ENCODE peak calls at places on chromosomes 3 and 15, in eight cellular contexts. P is breast epithelium, N is IMR-90, Y is aorta, M is cardiac muscle cell, X is spleen, G is stomach, E is A549. B is an unnamed sample.

GRCh38 chr15:71530116-71530515 is 280.2 kb upstream of the NR2E3 start:
- DNase-seq in P (no peak), N (no peak), Y (no peak), M (no peak), X (no peak), G (no peak), E (no peak), B (no peak)

GRCh38 chr3:16369885-16370284 is 104.9 kb downstream of the OXNAD1 start:
- DNase-seq in P (no peak), N (no peak), Y (no peak), M (peak), X (no peak), G (no peak), E (no peak), B (no peak)

GRCh38 chr3:137012097-137012501 is 54.3 kb downstream of the IL20RB start:
- DNase-seq in P (no peak), N (peak), Y (no peak), M (no peak), X (no peak), G (no peak), E (no peak), B (no peak)

GRCh38 chr3:11306815-11307589 is 34.8 kb downstream of the ATG7 start:
- DNase-seq in P (no peak), N (peak), Y (peak), M (peak), X (no peak), G (no peak), E (no peak), B (no peak)

GRCh38 chr15:51499379-51499976 is 123.1 kb downstream of the DMXL2 start:
- DNase-seq in P (no peak), N (peak), Y (no peak), M (peak), X (no peak), G (no peak), E (peak), B (no peak)

GRCh38 chr3:121660356-121661171 is at the start of gene HCLS1:
- DNase-seq in P (no peak), N (no peak), Y (peak), M (no peak), X (peak), G (peak), E (no peak), B (peak)

GRCh38 chr3:194893121-194893979 is 207.7 kb downstream of the FAM43A start:
- DNase-seq in P (no peak), N (no peak), Y (no peak), M (no peak), X (no peak), G (no peak), E (no peak), B (no peak)

GRCh38 chr3:177928156-177928555 is 608.1 kb upstream of the KCNMB2 start:
- DNase-seq in P (no peak), N (peak), Y (no peak), M (no peak), X (no peak), G (no peak), E (peak), B (no peak)

GRCh38 chr15:88907111-88907510 is 6.1 kb downstream of the MFGE8 start:
- DNase-seq in P (no peak), N (no peak), Y (no peak), M (no peak), X (no peak), G (no peak), E (no peak), B (no peak)

GRCh38 chr3:55330756-55331155 is 156.3 kb downstream of the WNT5A start:
- DNase-seq in P (no peak), N (peak), Y (no peak), M (no peak), X (no peak), G (no peak), E (no peak), B (no peak)

GRCh38 chr15:63870043-63870394 is 36.3 kb upstream of the HERC1 start:
- DNase-seq in P (no peak), N (no peak), Y (no peak), M (no peak), X (no peak), G (no peak), E (no peak), B (no peak)

GRCh38 chr3:113223831-113224240 is 12.5 kb downstream of the BOC start:
- DNase-seq in P (no peak), N (no peak), Y (peak), M (no peak), X (peak), G (no peak), E (no peak), B (no peak)

GRCh38 chr15:69502470-69503045 is 49.9 kb downstream of the RPLP1 start:
- DNase-seq in P (no peak), N (no peak), Y (no peak), M (no peak), X (no peak), G (no peak), E (no peak), B (no peak)

GRCh38 chr15:45114076-45114750 is at the start of the genes DUOX2 and DUOXA2:
- DNase-seq in P (no peak), N (no peak), Y (no peak), M (peak), X (no peak), G (peak), E (no peak), B (no peak)

GRCh38 chr3:106206165-106206564 is 337.4 kb upstream of the CBLB start:
- DNase-seq in P (no peak), N (peak), Y (no peak), M (peak), X (no peak), G (no peak), E (no peak), B (no peak)

GRCh38 chr3:133833880-133834620 is 28.4 kb downstream of the SRPRB start:
- DNase-seq in P (no peak), N (no peak), Y (no peak), M (no peak), X (no peak), G (no peak), E (no peak), B (no peak)

GRCh38 chr15:57089815-57090214 is 171.4 kb downstream of the TCF12 start:
- DNase-seq in P (no peak), N (no peak), Y (no peak), M (no peak), X (no peak), G (no peak), E (no peak), B (no peak)

GRCh38 chr3:171972965-171973364 is 66.4 kb upstream of the FNDC3B start:
- DNase-seq in P (no peak), N (no peak), Y (peak), M (no peak), X (no peak), G (no peak), E (no peak), B (no peak)

GRCh38 chr3:66504761-66505641 is 4.2 kb upstream of the LRIG1 start:
- DNase-seq in P (no peak), N (no peak), Y (no peak), M (no peak), X (no peak), G (no peak), E (peak), B (no peak)

GRCh38 chr15:68312701-68313204 is 35.2 kb downstream of the FEM1B start:
- DNase-seq in P (peak), N (peak), Y (no peak), M (no peak), X (peak), G (no peak), E (no peak), B (no peak)

GRCh38 chr3:24111711-24112110 is 166.6 kb downstream of the NR1D2 start:
- DNase-seq in P (no peak), N (no peak), Y (no peak), M (no peak), X (no peak), G (no peak), E (no peak), B (no peak)

DNA sequence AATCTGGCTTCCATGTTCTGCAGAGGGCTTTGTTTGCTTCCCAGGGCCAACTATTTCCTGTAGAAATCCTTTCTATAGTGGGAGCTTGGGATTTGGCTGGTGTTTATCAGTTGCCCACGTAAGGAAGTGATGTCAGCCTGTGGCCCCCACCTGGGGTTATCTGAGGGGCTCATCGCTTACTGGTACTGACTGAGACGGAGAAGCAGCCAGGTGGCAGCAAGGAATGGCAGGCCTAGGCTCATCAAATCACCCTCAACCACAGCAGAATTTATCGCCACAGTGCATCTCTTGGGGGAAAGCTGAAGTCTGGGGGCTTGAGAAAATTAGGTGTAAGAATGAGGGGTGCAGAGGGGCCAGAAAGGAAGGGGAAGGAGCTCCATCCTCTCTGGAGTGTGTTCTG is 14.5 kb upstream of the CCR9 start:
- DNase-seq in P (no peak), N (no peak), Y (no peak), M (no peak), X (no peak), G (no peak), E (no peak), B (no peak)
- H3K27ac ChIP-seq in P (no peak), N (no peak), Y (no peak), M (no peak), X (no peak), G (no peak), E (no peak), B (no peak)

DNA sequence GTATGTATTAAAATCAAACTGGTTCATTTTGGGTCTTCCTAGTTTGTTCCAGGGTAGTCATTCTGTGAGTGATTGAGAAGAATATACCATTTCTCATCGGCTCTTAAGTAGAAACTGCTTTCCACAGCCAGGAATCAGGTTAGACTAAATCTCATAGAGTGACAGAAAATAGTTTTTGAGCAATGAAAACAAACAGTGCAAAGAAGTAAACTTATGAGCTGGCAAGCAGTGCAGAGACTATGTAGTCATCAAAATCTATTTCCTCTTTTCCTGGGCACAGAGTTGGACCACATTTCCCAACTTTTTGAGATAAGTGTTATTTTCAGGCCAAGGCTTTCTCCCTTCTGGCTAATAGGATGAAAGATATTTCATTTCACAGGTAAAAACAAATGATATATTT is 66.5 kb downstream of the UBE3A start:
- DNase-seq in P (no peak), N (peak), Y (no peak), M (no peak), X (no peak), G (no peak), E (no peak), B (no peak)
- H3K27ac ChIP-seq in P (no peak), N (no peak), Y (no peak), M (peak), X (no peak), G (no peak), E (no peak), B (no peak)

DNA sequence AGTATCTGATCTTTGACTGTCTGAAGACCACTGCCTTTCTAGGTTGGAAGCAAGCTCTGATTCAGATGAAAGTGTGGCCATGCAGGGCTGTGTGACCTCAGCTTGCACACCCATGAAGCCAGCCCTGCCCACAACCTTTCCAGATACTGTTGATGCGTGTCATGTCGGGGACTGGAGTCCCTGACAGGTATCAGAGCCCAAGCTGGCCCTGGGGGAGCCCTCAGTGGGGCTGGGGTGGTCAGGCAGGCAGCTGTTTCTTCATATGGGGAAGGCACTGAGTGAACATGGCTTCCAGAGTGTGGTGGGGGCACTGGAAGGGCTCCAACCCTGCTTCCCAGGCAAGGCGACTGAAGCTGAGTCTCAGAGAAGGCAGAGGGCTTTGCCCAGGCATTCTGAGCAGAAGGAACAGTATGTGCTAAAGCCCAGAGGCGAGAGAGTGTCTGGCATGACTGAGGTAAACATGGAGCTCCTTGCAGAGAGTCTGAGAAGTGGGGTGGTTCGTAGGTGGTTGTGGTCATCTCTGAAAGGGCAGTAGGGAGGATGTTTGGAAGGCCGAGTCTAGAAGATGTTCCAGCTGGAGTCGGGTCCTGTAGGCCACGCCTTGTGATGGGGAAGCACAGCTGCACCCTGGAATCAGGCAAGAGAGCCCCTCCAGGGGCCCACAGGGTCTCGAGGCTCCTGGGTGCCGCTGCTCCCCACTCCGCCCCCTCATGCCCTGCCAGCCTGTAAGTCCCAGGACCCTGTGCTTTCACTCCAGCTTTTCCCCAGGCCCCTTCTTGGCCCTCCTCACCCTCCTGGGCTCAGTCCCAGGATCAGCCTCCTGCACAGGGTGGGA is 122.3 kb downstream of the EEFSEC start:
- DNase-seq in P (no peak), N (peak), Y (no peak), M (no peak), X (no peak), G (no peak), E (no peak), B (no peak)
- H3K27ac ChIP-seq in P (no peak), N (peak), Y (no peak), M (no peak), X (no peak), G (no peak), E (no peak), B (no peak)

GRCh38 chr15:73711526-73711925 is 27.3 kb downstream of the CD276 start:
- DNase-seq in P (no peak), N (no peak), Y (no peak), M (no peak), X (no peak), G (no peak), E (no peak), B (no peak)

GRCh38 chr15:73708691-73709090 is 24.5 kb downstream of the CD276 start:
- DNase-seq in P (no peak), N (no peak), Y (no peak), M (no peak), X (no peak), G (no peak), E (no peak), B (no peak)

GRCh38 chr15:73710321-73710720 is 26.1 kb downstream of the CD276 start:
- DNase-seq in P (no peak), N (no peak), Y (no peak), M (no peak), X (no peak), G (no peak), E (no peak), B (no peak)

GRCh38 chr15:73709671-73710070 is 25.5 kb downstream of the CD276 start:
- DNase-seq in P (no peak), N (no peak), Y (no peak), M (no peak), X (no peak), G (no peak), E (no peak), B (no peak)

DNA sequence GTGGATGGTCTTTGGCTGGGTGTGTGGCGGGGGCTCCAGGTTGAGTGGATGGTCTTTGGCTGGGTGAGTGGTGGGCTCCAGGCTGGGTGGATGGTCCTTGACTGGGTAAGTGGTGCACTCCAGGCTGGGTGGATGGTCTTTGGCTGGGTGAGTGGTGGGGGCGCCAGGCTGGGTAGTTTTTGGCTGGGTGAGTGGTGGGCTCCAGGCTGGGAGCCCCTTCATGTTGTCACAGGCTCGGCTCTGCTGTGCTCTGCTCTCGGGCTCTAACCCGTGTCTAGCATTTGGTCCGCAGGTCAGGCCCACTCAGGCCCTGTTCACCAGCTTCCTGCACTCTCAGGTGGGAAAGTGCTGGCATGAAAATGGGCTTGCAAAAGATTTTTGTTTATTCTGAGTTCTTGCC is 25.1 kb downstream of the CD276 start:
- DNase-seq in P (no peak), N (no peak), Y (no peak), M (no peak), X (no peak), G (no peak), E (no peak), B (no peak)
- H3K27ac ChIP-seq in P (no peak), N (no peak), Y (no peak), M (no peak), X (no peak), G (no peak), E (no peak), B (no peak)

GRCh38 chr15:41115088-41115651 is 910 bp downstream of the INO80 start:
- DNase-seq in P (no peak), N (peak), Y (no peak), M (peak), X (no peak), G (no peak), E (peak), B (no peak)
- H3K27ac ChIP-seq in P (peak), N (peak), Y (peak), M (peak), X (peak), G (peak), E (peak), B (peak)

DNA sequence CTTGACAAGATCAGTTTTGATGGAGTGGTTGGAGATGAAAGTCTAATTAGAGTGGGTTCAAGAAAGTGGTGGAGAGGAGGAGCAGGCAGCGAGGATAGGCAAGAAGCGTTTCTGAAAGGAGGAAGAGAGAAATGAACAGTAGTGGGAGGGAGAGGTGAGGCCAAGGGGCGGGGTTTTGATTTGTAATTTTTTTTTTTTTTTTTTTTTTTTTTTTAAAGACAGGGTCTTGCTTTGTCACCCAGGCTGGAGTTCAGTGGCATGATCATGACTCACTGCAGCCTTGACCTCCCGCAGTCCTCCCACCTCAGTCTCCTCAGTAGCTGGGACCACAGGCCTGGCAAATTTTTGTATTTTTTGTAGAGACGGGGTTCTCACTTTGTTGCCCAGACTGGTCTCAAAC is 36.6 kb downstream of the MRAS start:
- DNase-seq in P (no peak), N (no peak), Y (no peak), M (no peak), X (no peak), G (no peak), E (no peak), B (no peak)
- H3K27ac ChIP-seq in P (peak), N (no peak), Y (no peak), M (no peak), X (no peak), G (no peak), E (no peak), B (peak)

GRCh38 chr3:185504636-185505035 is 5.8 kb upstream of the TMEM41A start:
- DNase-seq in P (no peak), N (no peak), Y (no peak), M (no peak), X (no peak), G (peak), E (peak), B (no peak)

GRCh38 chr3:185502987-185503386 is 4.2 kb upstream of the TMEM41A start:
- DNase-seq in P (no peak), N (no peak), Y (no peak), M (peak), X (no peak), G (peak), E (no peak), B (no peak)

GRCh38 chr3:185503467-185503975 is 4.7 kb upstream of the TMEM41A start:
- DNase-seq in P (no peak), N (no peak), Y (no peak), M (peak), X (no peak), G (peak), E (no peak), B (no peak)

GRCh38 chr3:185498503-185499396 is at the start of gene TMEM41A:
- DNase-seq in P (peak), N (peak), Y (peak), M (peak), X (peak), G (peak), E (peak), B (peak)
- H3K27ac ChIP-seq in P (peak), N (peak), Y (peak), M (peak), X (peak), G (peak), E (peak), B (peak)

GRCh38 chr3:186888569-186888968 is 41.8 kb upstream of the ST6GAL1 start:
- DNase-seq in P (no peak), N (no peak), Y (no peak), M (peak), X (no peak), G (no peak), E (no peak), B (no peak)
- H3K27ac ChIP-seq in P (no peak), N (no peak), Y (no peak), M (no peak), X (no peak), G (no peak), E (no peak), B (no peak)

GRCh38 chr3:35565048-35565447 is 74.3 kb upstream of the ARPP21 start:
- DNase-seq in P (no peak), N (no peak), Y (no peak), M (no peak), X (no peak), G (no peak), E (no peak), B (no peak)
- H3K27ac ChIP-seq in P (no peak), N (no peak), Y (no peak), M (no peak), X (no peak), G (no peak), E (no peak), B (no peak)

DNA sequence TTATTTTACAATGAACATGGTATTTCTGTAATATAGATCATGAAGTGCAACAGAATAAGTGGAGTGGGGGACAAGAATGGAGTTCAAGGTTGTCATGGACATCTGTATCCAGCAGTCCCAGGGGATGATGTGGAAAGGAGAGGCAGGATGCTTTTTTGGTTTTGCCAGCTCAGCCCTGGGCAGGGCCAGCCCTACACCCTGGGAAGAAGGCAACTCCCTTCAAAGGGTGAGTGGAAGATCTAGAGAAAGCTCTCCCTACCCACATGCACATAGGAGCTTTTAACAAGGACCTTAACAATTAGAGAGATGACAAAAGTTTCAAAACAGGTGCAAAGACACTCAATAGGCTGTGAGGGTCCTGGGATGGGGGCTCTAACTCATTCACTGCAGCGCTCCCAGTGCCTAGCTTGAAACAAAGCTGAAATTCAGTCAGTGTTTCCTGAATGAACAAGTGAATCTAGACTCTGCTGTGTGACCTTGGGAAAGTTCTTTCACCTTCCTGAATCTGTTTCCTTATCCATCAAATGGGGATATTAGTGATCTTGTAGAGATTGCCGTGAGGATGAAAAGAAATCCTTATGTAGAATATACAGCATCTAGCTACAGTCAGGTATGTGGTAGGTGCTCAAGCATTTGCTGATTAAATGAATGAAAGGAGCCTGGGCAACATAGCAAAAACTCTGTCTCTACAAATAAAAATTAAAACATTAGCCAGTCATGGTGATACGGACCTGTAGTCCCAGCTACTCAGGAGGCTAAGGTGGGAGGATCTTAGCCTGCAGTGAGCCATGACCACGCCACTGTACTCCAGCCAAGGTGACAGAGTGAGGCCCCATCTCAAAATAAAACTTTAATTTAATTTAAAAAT is 14.3 kb downstream of the BHLHE40 start:
- DNase-seq in P (no peak), N (no peak), Y (no peak), M (no peak), X (no peak), G (no peak), E (no peak), B (no peak)
- H3K27ac ChIP-seq in P (peak), N (no peak), Y (peak), M (no peak), X (no peak), G (no peak), E (peak), B (no peak)

B was measured in caudate nucleus.